ENCODE peak calls at places on chromosomes 16 and 17, in four cellular contexts. J is activated T-cell treated with anti-CD3 and anti-CD28 coated beads, Interleukin-2, amount 50 U/mL, for 72 hours; X is Calu3; V is EL. T is an unnamed sample.

GRCh38 chr17:45818708-45819107 is 26.0 kb upstream of the SPPL2C start:
- DNase-seq in X (no peak), J (no peak), V (no peak), T (no peak)

GRCh38 chr16:28930652-28931051 is 1.1 kb upstream of the CD19 start:
- DNase-seq in J (no peak), X (no peak), V (no peak), T (no peak)

GRCh38 chr16:31333686-31334649 is 21.0 kb upstream of the ITGAX start:
- DNase-seq in X (peak), J (peak), V (peak), T (peak)

GRCh38 chr17:5133311-5133710 is 17.5 kb downstream of the USP6 start:
- DNase-seq in X (no peak), J (no peak), V (no peak), T (no peak)

GRCh38 chr16:77759821-77760220 is 28.5 kb upstream of the VAT1L start:
- DNase-seq in X (no peak), V (no peak), J (no peak), T (no peak)

GRCh38 chr16:67170168-67170947 is at the start of gene NOL3:
- DNase-seq in X (peak), V (peak), J (peak), T (peak)

GRCh38 chr17:10907370-10907769 is 69.5 kb upstream of the PIRT start:
- DNase-seq in X (no peak), J (no peak), V (no peak), T (no peak)

GRCh38 chr16:64182985-64183384 is 938.9 kb downstream of the CDH11 start:
- DNase-seq in X (no peak), V (no peak), J (no peak), T (no peak)

GRCh38 chr17:9237661-9238301 is 216.5 kb downstream of the NTN1 start:
- DNase-seq in J (no peak), X (no peak), V (no peak), T (no peak)

GRCh38 chr16:57190136-57190535 is 4.0 kb downstream of the RSPRY1 start:
- DNase-seq in X (no peak), J (no peak), V (peak), T (no peak)

GRCh38 chr16:7849891-7850290 is 517.2 kb downstream of the RBFOX1 start:
- DNase-seq in V (no peak), X (no peak), J (no peak), T (no peak)

GRCh38 chr17:82483204-82483660 is 24.7 kb downstream of the NARF start:
- DNase-seq in J (no peak), X (no peak), V (no peak), T (no peak)

GRCh38 chr17:32503251-32504165 is 16.7 kb downstream of the CDK5R1 start:
- DNase-seq in X (no peak), V (peak), J (peak), T (peak)

GRCh38 chr16:12470311-12471229 is 333.1 kb downstream of the CPPED1 start:
- DNase-seq in X (no peak), V (no peak), J (no peak), T (no peak)

GRCh38 chr17:64081802-64082799 is 47.8 kb downstream of the ERN1 start:
- DNase-seq in X (peak), V (peak), J (peak), T (no peak)

GRCh38 chr16:80029706-80030481 is 429.4 kb upstream of the MAF start:
- DNase-seq in J (no peak), V (no peak), X (no peak), T (no peak)

GRCh38 chr17:55536205-55536604 is 25.0 kb upstream of the SMIM36 start:
- DNase-seq in V (no peak), X (no peak), J (no peak), T (no peak)

GRCh38 chr17:72452286-72453173 is 331.7 kb downstream of the SOX9 start:
- DNase-seq in V (no peak), J (no peak), X (no peak), T (no peak)

GRCh38 chr16:70576431-70577255 is 53.0 kb downstream of the SF3B3 start:
- DNase-seq in V (peak), J (no peak), X (no peak), T (no peak)

GRCh38 chr17:73798111-73798748 is 154.0 kb upstream of the SDK2 start:
- DNase-seq in J (no peak), X (peak), V (peak), T (no peak)

GRCh38 chr17:64632193-64632592 is 29.9 kb downstream of the SMURF2 start:
- DNase-seq in V (no peak), X (peak), J (no peak), T (no peak)

T was measured in ELF-1.